ENCODE peak calls at places on chromosome 1, in four cellular contexts. W is HCT116, T is Karpas-422, Y is PC-3. A is an unnamed sample. For H3K4me1 and H3K9me2, the result is how much of the 10 kb centered on the place peaks cover.

GRCh38 chr1:242239394-242239793 is 240.5 kb upstream of the MAP1LC3C start:
- DNase-seq in Y (no peak), T (no peak), W (no peak), A (no peak)

GRCh38 chr1:60227581-60228252 is 154.1 kb upstream of the C1orf87 start:
- DNase-seq in W (peak), T (no peak), Y (no peak), A (peak)

GRCh38 chr1:246597340-246597739 is 31.1 kb downstream of the CNST start:
- DNase-seq in T (no peak), Y (peak), W (no peak), A (peak)

GRCh38 chr1:221276911-221277310 is 397.7 kb downstream of the HLX start:
- DNase-seq in W (no peak), T (no peak), Y (peak), A (no peak)

GRCh38 chr1:94329986-94330385 is 88.2 kb upstream of the ABCD3 start:
- DNase-seq in Y (peak), W (no peak), T (peak), A (peak)

GRCh38 chr1:32928285-32928684 is 27.1 kb upstream of the TMEM54 start:
- DNase-seq in T (no peak), Y (no peak), W (no peak), A (no peak)

GRCh38 chr1:39422604-39423003 is 68.8 kb upstream of the BMP8A start:
- DNase-seq in Y (no peak), W (no peak), T (peak), A (no peak)

GRCh38 chr1:46469846-46470245 is 19.8 kb upstream of the DMBX1 start:
- DNase-seq in W (no peak), T (no peak), Y (no peak), A (no peak)

GRCh38 chr1:78157162-78157561 is 111.4 kb downstream of the GIPC2 start:
- DNase-seq in W (no peak), T (no peak), Y (peak), A (peak)

GRCh38 chr1:162070094-162070748 is 730 bp downstream of the NOS1AP start:
- DNase-seq in T (no peak), W (no peak), Y (peak), A (peak)

GRCh38 chr1:25468037-25468436 is 37.3 kb downstream of the MACO1 start:
- DNase-seq in W (no peak), T (no peak), Y (no peak), A (peak)

GRCh38 chr1:36464605-36465393 is 615 bp upstream of the MRPS15 start:
- DNase-seq in W (no peak), Y (no peak), T (no peak), A (peak)

GRCh38 chr1:153741946-153742345 is 14.1 kb downstream of the INTS3 start:
- DNase-seq in W (no peak), T (no peak), Y (no peak), A (no peak)

GRCh38 chr1:18060331-18060730 is 47.3 kb upstream of the IGSF21 start:
- DNase-seq in W (no peak), Y (no peak), T (no peak), A (no peak)

GRCh38 chr1:46236882-46237281 is 10.7 kb upstream of the RAD54L start:
- DNase-seq in Y (no peak), W (no peak), T (no peak), A (no peak)

GRCh38 chr1:19078503-19078902 is 122.0 kb upstream of the IFFO2 start:
- DNase-seq in W (no peak), T (no peak), Y (no peak), A (no peak)

DNA sequence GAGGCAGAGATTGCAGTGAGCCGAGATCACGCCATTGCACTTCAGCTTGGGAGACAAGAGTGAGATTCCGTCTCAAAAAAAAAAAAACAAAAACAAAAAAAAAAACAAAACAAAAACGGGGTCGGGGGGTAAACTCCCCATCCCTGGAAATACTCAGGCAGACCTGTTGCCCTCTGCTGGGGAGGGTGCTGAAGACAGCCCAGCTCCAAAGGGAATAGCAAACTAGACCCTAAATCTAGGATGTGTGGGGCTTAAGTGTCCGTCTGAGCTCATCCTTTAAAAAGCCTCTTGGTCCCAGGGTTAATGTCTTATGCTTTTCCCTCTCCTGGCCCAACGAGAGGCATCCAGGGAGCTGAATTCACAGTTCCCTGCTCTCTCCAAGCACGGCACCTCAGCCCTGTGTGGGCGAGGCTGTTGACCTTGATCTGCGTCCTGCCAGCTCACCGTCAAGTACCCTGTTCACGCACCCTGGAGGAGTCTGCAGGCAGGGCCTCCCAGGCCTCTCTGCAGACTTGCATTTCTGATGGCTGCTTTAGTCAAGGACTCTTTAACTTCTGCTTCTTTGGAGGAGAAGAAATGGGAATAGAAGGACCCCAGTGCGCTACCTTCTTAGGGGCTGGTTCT is 22.3 kb downstream of the KCND3 start:
- DNase-seq in Y (no peak), T (no peak), W (no peak), A (no peak)
- H3K27ac ChIP-seq in Y (no peak), T (no peak), W (no peak), A (no peak)

GRCh38 chr1:226372885-226373284 is 35.0 kb downstream of the PARP1 start:
- DNase-seq in Y (no peak), T (no peak), W (no peak), A (no peak)
- H3K4me1 ChIP-seq in Y (under half), T (half or more), W (under half), A (under half)

GRCh38 chr1:205505791-205506190 is 1.3 kb downstream of the CDK18 start:
- DNase-seq in Y (peak), W (no peak), T (no peak), A (peak)

GRCh38 chr1:205504311-205505075 is at the start of gene CDK18:
- DNase-seq in Y (peak), W (peak), T (peak), A (no peak)

GRCh38 chr1:205506409-205507196 is 2.1 kb downstream of the CDK18 start:
- DNase-seq in T (no peak), Y (no peak), W (no peak), A (no peak)

GRCh38 chr1:205502992-205503391 is 1.5 kb upstream of the CDK18 start:
- DNase-seq in T (no peak), Y (no peak), W (no peak), A (no peak)

DNA sequence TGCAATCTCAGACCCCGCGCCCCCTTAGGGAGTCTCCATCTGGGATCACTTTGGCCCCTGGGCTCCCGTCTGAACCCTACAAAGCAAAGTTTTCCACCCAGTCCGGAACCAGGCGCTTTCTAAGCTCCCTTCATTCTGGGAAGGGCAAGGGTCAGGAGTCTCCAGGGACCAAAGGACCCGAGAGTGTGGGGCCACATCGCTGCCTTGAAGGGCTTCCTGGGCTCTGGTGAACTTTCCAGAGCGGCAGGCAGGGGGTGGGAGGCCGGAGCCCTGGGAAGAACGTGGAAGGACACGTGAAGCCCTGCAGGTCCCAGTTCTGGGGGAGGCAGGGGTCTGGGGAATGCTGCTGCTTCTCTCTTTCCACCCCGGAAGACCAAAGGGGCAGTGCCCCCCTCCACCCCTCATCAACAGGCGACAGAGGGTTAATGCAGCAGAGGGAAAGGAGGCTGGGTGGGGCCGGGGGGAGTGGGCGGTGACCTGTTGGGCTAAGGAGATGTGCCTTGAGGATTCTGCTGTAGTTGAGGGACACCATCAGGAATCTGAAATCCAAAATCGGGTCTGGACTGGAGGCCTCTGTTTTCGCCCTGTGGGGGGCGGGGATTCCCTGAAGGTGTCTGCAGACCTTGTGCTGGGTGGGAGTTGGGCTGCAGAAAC is 734 bp downstream of the CDK18 start:
- DNase-seq in Y (no peak), W (no peak), T (no peak), A (no peak)
- H3K9me2 ChIP-seq in Y (under half), W (under half), T (under half), A (under half)

DNA sequence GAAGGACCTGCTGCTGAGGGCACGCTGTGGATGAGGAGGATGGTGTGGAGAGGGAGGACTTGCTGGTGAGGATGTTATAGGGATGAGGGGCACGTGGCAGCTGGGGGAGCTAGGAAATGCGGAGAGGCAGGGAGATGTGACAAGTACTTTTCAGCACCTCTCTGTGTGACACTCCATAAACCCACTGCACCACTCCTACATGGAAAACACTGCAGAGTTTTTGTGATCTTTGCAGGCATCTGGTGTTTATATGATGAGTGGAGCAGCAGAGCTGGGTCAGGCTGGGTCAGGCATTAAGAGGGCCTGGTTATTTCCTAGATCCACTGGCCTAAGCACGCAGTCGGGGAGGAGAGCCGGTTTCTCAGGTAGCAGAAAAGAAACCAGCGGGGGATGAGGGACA is 167.3 kb upstream of the COA6 start:
- DNase-seq in T (no peak), W (no peak), Y (no peak), A (no peak)
- H3K27ac ChIP-seq in T (no peak), W (no peak), Y (no peak), A (no peak)

DNA sequence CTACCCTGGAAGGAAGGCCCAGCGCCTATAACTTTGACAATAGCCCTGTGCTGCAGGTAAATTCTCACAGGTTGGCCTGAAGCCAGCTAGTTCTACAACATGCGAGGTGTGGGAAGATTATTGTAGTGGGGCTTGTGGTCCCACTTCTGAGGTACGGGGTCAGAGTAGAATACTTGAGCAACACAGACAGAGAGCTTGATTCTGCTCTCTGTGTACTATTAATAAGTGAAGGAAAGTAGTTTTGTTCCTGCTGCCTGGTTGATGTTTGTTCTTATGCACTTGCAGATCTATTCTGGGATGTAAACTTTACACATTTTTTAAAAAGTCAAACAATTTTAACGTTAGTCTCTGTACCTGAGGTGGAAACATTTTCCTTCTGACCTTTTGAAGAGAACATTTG is 80.4 kb downstream of the LAMC1 start:
- DNase-seq in W (no peak), Y (no peak), T (no peak), A (no peak)
- H3K4me1 ChIP-seq in W (under half), Y (under half), T (under half), A (under half)

GRCh38 chr1:114043046-114043445 is 63.8 kb downstream of the OLFML3 start:
- DNase-seq in W (no peak), T (no peak), Y (no peak), A (no peak)
- H3K9me2 ChIP-seq in W (under half), T (under half), Y (under half), A (under half)

GRCh38 chr1:174996474-174996873 is 3.3 kb upstream of the CACYBP start:
- DNase-seq in T (no peak), Y (peak), W (no peak), A (peak)

GRCh38 chr1:174998569-174999215 is 1.1 kb upstream of the CACYBP start:
- DNase-seq in W (peak), T (peak), Y (peak), A (peak)

GRCh38 chr1:175000697-175001187 is 995 bp downstream of the CACYBP start:
- DNase-seq in W (no peak), T (no peak), Y (no peak), A (peak)

GRCh38 chr1:174999926-175000696 is at the start of gene CACYBP:
- DNase-seq in W (no peak), Y (no peak), T (no peak), A (peak)

GRCh38 chr1:174999216-174999925 is 376 bp upstream of the CACYBP start:
- DNase-seq in W (peak), T (peak), Y (peak), A (peak)
- H3K27ac ChIP-seq in W (peak), T (peak), Y (peak), A (peak)

GRCh38 chr1:145961109-145961424 is 3.2 kb upstream of the LIX1L start:
- DNase-seq in T (no peak), Y (no peak), W (no peak), A (peak)

GRCh38 chr1:145959957-145960467 is 2.2 kb upstream of the LIX1L start:
- DNase-seq in W (no peak), Y (no peak), T (no peak), A (no peak)

GRCh38 chr1:145960468-145961108 is 2.8 kb upstream of the LIX1L start:
- DNase-seq in Y (peak), T (peak), W (no peak), A (peak)

GRCh38 chr1:145962157-145963102 is 1.9 kb downstream of the ANKRD34A start:
- DNase-seq in T (peak), Y (peak), W (no peak), A (peak)

GRCh38 chr1:145961425-145962156 is 2.8 kb downstream of the ANKRD34A start:
- DNase-seq in Y (peak), W (no peak), T (peak), A (peak)
- H3K4me1 ChIP-seq in Y (under half), W (under half), T (half or more), A (under half)

GRCh38 chr1:152539901-152540300 is 25.6 kb downstream of the CRCT1 start:
- DNase-seq in Y (no peak), W (no peak), T (no peak), A (no peak)
- H3K9me2 ChIP-seq in Y (under half), W (under half), T (under half), A (under half)